ENCODE peak calls at places on chromosomes 7 and 10, in four cellular contexts. One of them, this sample, is unnamed.

GRCh38 chr10:121357323-121357835 is 240.9 kb downstream of the FGFR2 start:
- DNase-seq in substantia nigra: no peak
- DNase-seq in T follicular helper cell: no peak
- DNase-seq in Right ventricle myocardium superior: no peak
- DNase-seq in this sample: no peak

GRCh38 chr7:134766779-134767566 is 12.5 kb upstream of the CALD1 start:
- DNase-seq in Right ventricle myocardium superior: no peak
- DNase-seq in substantia nigra: no peak
- DNase-seq in T follicular helper cell: no peak
- DNase-seq in this sample: no peak

GRCh38 chr10:6766061-6766460 is 186.0 kb upstream of the PRKCQ start:
- DNase-seq in T follicular helper cell: no peak
- DNase-seq in substantia nigra: no peak
- DNase-seq in Right ventricle myocardium superior: no peak
- DNase-seq in this sample: no peak

GRCh38 chr7:96495751-96496216 is 173.9 kb upstream of the SLC25A13 start:
- DNase-seq in T follicular helper cell: no peak
- DNase-seq in Right ventricle myocardium superior: no peak
- DNase-seq in substantia nigra: no peak
- DNase-seq in this sample: no peak

GRCh38 chr7:99505324-99505662 is 831 bp downstream of the ZKSCAN5 start:
- DNase-seq in T follicular helper cell: no peak
- DNase-seq in substantia nigra: no peak
- DNase-seq in Right ventricle myocardium superior: no peak
- DNase-seq in this sample: no peak

GRCh38 chr7:44398506-44398905 is 73.1 kb upstream of the CAMK2B start:
- DNase-seq in T follicular helper cell: no peak
- DNase-seq in substantia nigra: no peak
- DNase-seq in Right ventricle myocardium superior: no peak
- DNase-seq in this sample: peak

GRCh38 chr7:50270531-50271018 is 33.9 kb upstream of the IKZF1 start:
- DNase-seq in Right ventricle myocardium superior: no peak
- DNase-seq in substantia nigra: no peak
- DNase-seq in T follicular helper cell: no peak
- DNase-seq in this sample: no peak

GRCh38 chr7:44333971-44334733 is 8.8 kb upstream of the CAMK2B start:
- DNase-seq in substantia nigra: no peak
- DNase-seq in T follicular helper cell: no peak
- DNase-seq in Right ventricle myocardium superior: no peak
- DNase-seq in this sample: no peak

GRCh38 chr10:12719365-12719764 is 282.1 kb downstream of the CCDC3 start:
- DNase-seq in substantia nigra: no peak
- DNase-seq in Right ventricle myocardium superior: no peak
- DNase-seq in T follicular helper cell: no peak
- DNase-seq in this sample: no peak

GRCh38 chr7:123732413-123733091 is 16.3 kb downstream of the WASL start:
- DNase-seq in Right ventricle myocardium superior: no peak
- DNase-seq in T follicular helper cell: no peak
- DNase-seq in substantia nigra: no peak
- DNase-seq in this sample: no peak

GRCh38 chr7:2813350-2814185 is 30.5 kb downstream of the GNA12 start:
- DNase-seq in T follicular helper cell: no peak
- DNase-seq in Right ventricle myocardium superior: peak
- DNase-seq in substantia nigra: no peak
- DNase-seq in this sample: no peak

GRCh38 chr7:6256709-6257535 is 15.5 kb downstream of the CYTH3 start:
- DNase-seq in substantia nigra: no peak
- DNase-seq in T follicular helper cell: no peak
- DNase-seq in Right ventricle myocardium superior: peak
- DNase-seq in this sample: peak

GRCh38 chr7:66946545-66946944 is 25.5 kb downstream of the TMEM248 start:
- DNase-seq in T follicular helper cell: no peak
- DNase-seq in substantia nigra: no peak
- DNase-seq in Right ventricle myocardium superior: no peak
- DNase-seq in this sample: no peak

GRCh38 chr7:92461027-92462003 is 14.0 kb downstream of the GATAD1 start:
- DNase-seq in Right ventricle myocardium superior: no peak
- DNase-seq in substantia nigra: no peak
- DNase-seq in T follicular helper cell: no peak
- DNase-seq in this sample: no peak

GRCh38 chr10:87668324-87669054 is 8.8 kb downstream of the PAPSS2 start:
- DNase-seq in Right ventricle myocardium superior: no peak
- DNase-seq in T follicular helper cell: no peak
- DNase-seq in substantia nigra: no peak
- DNase-seq in this sample: no peak

GRCh38 chr10:132339276-132339675 is 7.3 kb downstream of the LRRC27 start:
- DNase-seq in T follicular helper cell: no peak
- DNase-seq in Right ventricle myocardium superior: no peak
- DNase-seq in substantia nigra: no peak
- DNase-seq in this sample: no peak

GRCh38 chr7:28509256-28510021 is 97.1 kb downstream of the CREB5 start:
- DNase-seq in substantia nigra: no peak
- DNase-seq in T follicular helper cell: no peak
- DNase-seq in Right ventricle myocardium superior: no peak
- DNase-seq in this sample: no peak

GRCh38 chr7:104956753-104957450 is 57.1 kb upstream of the KMT2E start:
- DNase-seq in T follicular helper cell: no peak
- DNase-seq in Right ventricle myocardium superior: no peak
- DNase-seq in substantia nigra: no peak
- DNase-seq in this sample: no peak

This sample was measured in heart left ventricle.